ENCODE peak calls at places on chromosomes 11 and 22, in ten cellular contexts. V, Z, T, X, Q, H, B, N, W and U are unnamed samples.

GRCh38 chr22:24271406-24271760 is 752 bp downstream of the SPECC1L start:
- DNase-seq in V (no peak), Z (peak; percentile 58), T (no peak), X (no peak), Q (no peak), H (no peak), B (no peak), N (no peak), W (no peak), U (peak; percentile 32)

GRCh38 chr11:36450391-36450714 is 59.7 kb downstream of the TRAF6 start:
- DNase-seq in V (no peak), Z (no peak), T (no peak), X (no peak), Q (no peak), H (no peak), B (no peak), N (no peak), W (no peak), U (no peak)

GRCh38 chr11:68374531-68374930 is 62.1 kb downstream of the LRP5 start:
- DNase-seq in V (no peak), Z (no peak), T (no peak), X (no peak), Q (no peak), H (no peak), B (no peak), N (no peak), W (no peak), U (no peak)

GRCh38 chr11:124763156-124763947 is 1.3 kb upstream of the ESAM start:
- DNase-seq in V (peak; percentile 63), Z (peak; percentile 88), T (peak; percentile 34), X (peak; percentile 86), Q (peak; percentile 61), H (peak; percentile 87), B (no peak), N (peak; percentile 66), W (peak; percentile 75), U (peak; percentile 76)

GRCh38 chr11:20881328-20882079 is 212.1 kb downstream of the NELL1 start:
- DNase-seq in V (no peak), Z (no peak), T (no peak), X (no peak), Q (no peak), H (no peak), B (no peak), N (no peak), W (no peak), U (no peak)

GRCh38 chr22:24141586-24141985 is 39.7 kb upstream of the SUSD2 start:
- DNase-seq in V (no peak), Z (no peak), T (no peak), X (no peak), Q (no peak), H (no peak), B (no peak), N (no peak), W (no peak), U (peak; percentile 30)

GRCh38 chr11:109933126-109933525 is 160.1 kb upstream of the ZC3H12C start:
- DNase-seq in V (peak; percentile 33), Z (no peak), T (no peak), X (no peak), Q (no peak), H (no peak), B (no peak), N (no peak), W (peak; percentile 59), U (peak; percentile 51)

GRCh38 chr11:1181420-1181819 is 23.7 kb downstream of the MUC5AC start:
- DNase-seq in V (no peak), Z (no peak), T (no peak), X (no peak), Q (no peak), H (no peak), B (no peak), N (no peak), W (no peak), U (no peak)

GRCh38 chr11:57638005-57638760 is 11.5 kb downstream of the YPEL4 start:
- DNase-seq in V (peak; percentile 86), Z (peak; percentile 69), T (peak; percentile 54), X (no peak), Q (no peak), H (peak; percentile 50), B (peak; percentile 99), N (no peak), W (peak; percentile 87), U (peak; percentile 87)

GRCh38 chr11:4118107-4118506 is 23.5 kb downstream of the RRM1 start:
- DNase-seq in V (peak; percentile 31), Z (no peak), T (no peak), X (no peak), Q (no peak), H (no peak), B (no peak), N (no peak), W (peak; percentile 67), U (peak; percentile 68)

GRCh38 chr11:4111834-4112233 is 17.2 kb downstream of the RRM1 start:
- DNase-seq in V (no peak), Z (no peak), T (no peak), X (no peak), Q (no peak), H (no peak), B (no peak), N (no peak), W (no peak), U (no peak)

GRCh38 chr11:4115128-4115527 is 20.5 kb downstream of the RRM1 start:
- DNase-seq in V (no peak), Z (no peak), T (no peak), X (no peak), Q (no peak), H (no peak), B (no peak), N (no peak), W (no peak), U (no peak)
- H3K4me3 ChIP-seq in V (no peak overlapping the region), Z (no peak overlapping the region), T (no peak overlapping the region), X (no peak overlapping the region), Q (no peak overlapping the region), H (no peak overlapping the region), B (no peak overlapping the region), N (no peak overlapping the region), W (no peak overlapping the region), U (no peak overlapping the region)

GRCh38 chr22:19893363-19893762 is 38.7 kb upstream of the GNB1L start:
- DNase-seq in V (no peak), Z (no peak), T (no peak), X (no peak), Q (no peak), H (peak; percentile 48), B (no peak), N (no peak), W (no peak), U (no peak)

GRCh38 chr22:19897726-19898515 is 43.2 kb upstream of the GNB1L start:
- DNase-seq in V (no peak), Z (no peak), T (no peak), X (no peak), Q (no peak), H (no peak), B (no peak), N (no peak), W (no peak), U (no peak)

GRCh38 chr22:19898831-19899567 is 42.6 kb upstream of the COMT start:
- DNase-seq in V (no peak), Z (no peak), T (no peak), X (no peak), Q (no peak), H (no peak), B (no peak), N (no peak), W (no peak), U (no peak)

GRCh38 chr22:19895160-19895849 is 40.6 kb upstream of the GNB1L start:
- DNase-seq in V (no peak), Z (no peak), T (no peak), X (no peak), Q (no peak), H (peak; percentile 45), B (no peak), N (no peak), W (no peak), U (no peak)

GRCh38 chr22:19896665-19897355 is 42.1 kb upstream of the GNB1L start:
- DNase-seq in V (no peak), Z (no peak), T (no peak), X (peak; percentile 87), Q (no peak), H (no peak), B (no peak), N (no peak), W (no peak), U (no peak)
- TF ChIP-seq CTCF in V (no peak), Z (no peak), T (no peak), X (peak; percentile 75), Q (no peak), H (no peak), B (no peak), N (no peak), W (no peak), U (no peak)

GRCh38 chr22:39457047-39457545 is 284 bp downstream of the MGAT3 start:
- DNase-seq in V (no peak), Z (no peak), T (no peak), X (no peak), Q (no peak), H (no peak), B (no peak), N (no peak), W (no peak), U (no peak)

GRCh38 chr22:39456262-39457046 is at the start of gene MGAT3:
- DNase-seq in V (no peak), Z (no peak), T (no peak), X (no peak), Q (no peak), H (no peak), B (no peak), N (no peak), W (no peak), U (no peak)

GRCh38 chr22:39458443-39459083 is 1.8 kb downstream of the MGAT3 start:
- DNase-seq in V (no peak), Z (no peak), T (no peak), X (no peak), Q (no peak), H (no peak), B (no peak), N (no peak), W (no peak), U (no peak)

GRCh38 chr22:39459681-39460080 is 2.9 kb downstream of the MGAT3 start:
- DNase-seq in V (no peak), Z (no peak), T (no peak), X (no peak), Q (no peak), H (no peak), B (no peak), N (no peak), W (no peak), U (no peak)

GRCh38 chr22:39457546-39458442 is 982 bp downstream of the MGAT3 start:
- DNase-seq in V (no peak), Z (no peak), T (no peak), X (no peak), Q (no peak), H (no peak), B (no peak), N (no peak), W (no peak), U (no peak)
- H3K4me3 ChIP-seq in V (peak overlapping the region; percentile 5), Z (no peak overlapping the region), T (peak overlapping the region; percentile 25), X (peak overlapping the region; percentile 76), Q (no peak overlapping the region), H (no peak overlapping the region), B (peak overlapping the region; percentile 62), N (peak overlapping the region; percentile 39), W (peak overlapping the region; percentile 37), U (peak overlapping the region; percentile 55)

DNA sequence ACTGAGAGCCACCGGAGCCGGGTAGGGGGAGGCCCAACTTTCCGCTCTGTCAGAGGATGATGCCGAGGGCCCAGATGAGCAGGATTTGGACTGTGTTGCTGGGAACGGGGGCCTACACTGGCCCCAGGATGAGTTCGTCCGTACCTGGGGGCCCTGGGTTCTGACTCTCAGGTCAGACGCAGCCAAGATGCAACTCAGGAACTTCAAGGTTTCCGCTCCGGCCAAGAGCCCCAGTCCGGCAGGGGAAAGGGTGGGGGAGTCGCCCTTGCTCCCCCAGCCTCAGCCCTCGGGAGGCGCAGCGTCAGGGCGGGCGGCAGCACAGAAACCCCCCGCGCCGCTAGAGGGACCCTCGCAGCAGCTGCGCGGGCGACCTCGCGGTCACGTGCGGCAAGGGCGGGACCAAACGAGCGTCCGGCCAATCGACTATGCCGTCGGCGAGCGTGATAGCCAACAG is 241 bp upstream of the ARL2 start:
- DNase-seq in V (peak; percentile 79), Z (peak; percentile 91), T (no peak), X (peak; percentile 98), Q (peak; percentile 80), H (peak; percentile 95), B (no peak), N (no peak), W (peak; percentile 89), U (peak; percentile 90)
- TF ChIP-seq CTCF in V (no peak), Z (peak; percentile 93), T (no peak), X (peak; percentile 71), Q (no peak), H (no peak), B (no peak), N (no peak), W (no peak), U (no peak)